ENCODE peak calls at places on chromosomes 3 and 15, in seven cellular contexts. B, H, T, K, J, I and V are unnamed samples.

GRCh38 chr3:192566706-192567290 is 160.5 kb downstream of the FGF12 start:
- DNase-seq in B (peak; percentile 45), H (peak; percentile 15), T (peak; percentile 80), K (peak; percentile 67), J (peak; percentile 56), I (peak; percentile 83), V (peak; percentile 1)

GRCh38 chr3:123642957-123643330 is 58.1 kb upstream of the HACD2 start:
- DNase-seq in B (no peak), H (no peak), T (no peak), K (no peak), J (no peak), I (no peak), V (no peak)

GRCh38 chr15:29921130-29921601 is 98.9 kb upstream of the TJP1 start:
- DNase-seq in B (peak; percentile 18), H (no peak), T (no peak), K (no peak), J (no peak), I (no peak), V (no peak)

GRCh38 chr15:35305906-35306305 is 220.8 kb upstream of the NANOGP8 start:
- DNase-seq in B (no peak), H (no peak), T (no peak), K (peak; percentile 90), J (no peak), I (no peak), V (no peak)

GRCh38 chr15:42360535-42361112 is 1.3 kb downstream of the CAPN3 start:
- DNase-seq in B (no peak), H (no peak), T (no peak), K (no peak), J (no peak), I (no peak), V (no peak)

GRCh38 chr3:107432013-107432515 is 54.8 kb downstream of the CCDC54 start:
- DNase-seq in B (no peak), H (no peak), T (peak; percentile 29), K (no peak), J (no peak), I (no peak), V (no peak)

GRCh38 chr15:64857421-64857820 is 15.7 kb downstream of the PLEKHO2 start:
- DNase-seq in B (no peak), H (no peak), T (peak; percentile 2), K (peak; percentile 70), J (no peak), I (no peak), V (no peak)

GRCh38 chr15:82901114-82901805 is 51.3 kb downstream of the HOMER2 start:
- DNase-seq in B (peak; percentile 49), H (no peak), T (no peak), K (no peak), J (no peak), I (no peak), V (no peak)

GRCh38 chr3:129794319-129795201 is 99.0 kb downstream of the TMCC1 start:
- DNase-seq in B (peak; percentile 22), H (no peak), T (peak; percentile 87), K (peak; percentile 10), J (peak; percentile 56), I (peak; percentile 68), V (no peak)

GRCh38 chr3:32821686-32822296 is 4.0 kb downstream of the TRIM71 start:
- DNase-seq in B (no peak), H (no peak), T (peak; percentile 81), K (no peak), J (no peak), I (peak; percentile 15), V (no peak)

GRCh38 chr3:54954019-54954418 is 26.2 kb upstream of the LRTM1 start:
- DNase-seq in B (no peak), H (no peak), T (peak; percentile 20), K (peak; percentile 86), J (no peak), I (no peak), V (no peak)

GRCh38 chr3:116083686-116084085 is 361.6 kb downstream of the LSAMP start:
- DNase-seq in B (no peak), H (no peak), T (no peak), K (no peak), J (no peak), I (no peak), V (no peak)

DNA sequence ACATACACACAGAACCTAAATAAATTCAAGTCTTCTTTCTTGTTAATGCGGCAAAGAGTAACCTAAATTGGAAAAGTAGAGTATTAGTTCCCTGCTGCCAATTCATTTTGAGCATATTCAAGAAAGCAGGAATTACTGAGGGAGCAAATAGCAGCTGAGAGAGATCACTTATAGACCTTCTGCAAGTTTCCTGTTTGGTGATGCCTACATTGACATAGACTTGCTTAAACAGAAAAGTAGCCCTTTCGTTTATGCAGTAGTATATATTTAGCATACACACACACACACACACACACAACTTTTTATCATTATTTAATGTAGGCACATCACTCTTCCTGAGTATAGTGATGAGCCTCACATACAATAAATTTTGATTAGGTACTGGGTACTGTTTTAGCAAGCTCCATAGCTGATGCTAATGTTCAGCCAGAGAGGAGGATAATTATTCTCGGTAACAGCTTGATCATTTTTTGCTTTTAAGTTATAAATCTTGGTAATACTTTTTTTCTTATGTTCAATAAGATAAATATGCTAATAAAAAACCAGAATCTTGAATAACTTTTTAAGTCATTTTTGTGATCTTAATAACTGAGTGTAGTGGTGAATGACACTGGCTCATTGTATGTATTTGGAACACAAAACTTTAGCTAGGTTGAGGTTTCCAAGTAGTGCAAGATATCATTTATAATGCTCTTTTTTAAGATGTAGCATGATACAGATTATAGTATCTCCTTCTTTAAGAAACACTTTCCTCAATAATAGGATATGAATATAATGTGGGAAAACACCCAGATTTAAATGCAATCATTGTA is 174.7 kb downstream of the MBNL1 start:
- DNase-seq in B (no peak), H (no peak), T (no peak), K (peak; percentile 49), J (no peak), I (no peak), V (no peak)
- H3K27ac ChIP-seq in B (no peak overlapping the region), H (no peak overlapping the region), T (no peak overlapping the region), K (no peak overlapping the region), J (no peak overlapping the region), I (no peak overlapping the region), V (peak overlapping the region; percentile 12)

DNA sequence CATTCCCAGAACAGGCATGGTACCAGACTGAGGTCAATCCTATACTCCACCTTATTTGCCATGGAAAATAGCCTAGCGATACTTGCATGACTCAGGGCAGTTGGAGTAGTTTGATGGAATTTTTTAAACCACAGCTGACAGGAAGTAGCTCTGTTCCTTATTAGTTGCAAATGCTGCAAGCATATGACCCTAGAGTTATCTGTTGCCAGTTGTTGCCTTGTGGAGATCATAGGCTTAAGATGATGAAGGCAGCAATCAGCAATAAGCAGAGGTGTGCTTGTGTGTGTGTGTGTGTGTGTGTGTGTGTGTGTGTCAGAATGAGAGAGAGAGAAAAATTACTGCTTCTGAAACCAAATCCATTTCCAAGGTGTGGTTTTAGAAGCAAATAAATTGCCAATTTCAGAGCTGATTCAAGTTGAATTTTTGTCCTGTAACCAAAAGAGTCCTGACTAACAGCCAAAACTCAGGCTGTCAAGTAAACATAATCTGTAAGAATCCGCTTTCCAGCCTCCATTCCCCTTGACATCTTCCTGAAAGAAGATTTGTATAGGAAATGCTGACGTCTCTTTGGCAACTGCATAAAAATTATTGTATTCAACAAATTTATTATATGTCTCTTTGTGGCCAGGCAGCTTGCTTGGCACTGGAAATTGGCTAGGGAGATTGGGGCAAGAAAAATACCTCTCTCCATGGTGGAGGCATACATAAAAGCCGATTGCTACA is 141.2 kb downstream of the SERPINI1 start:
- DNase-seq in B (no peak), H (no peak), T (no peak), K (peak; percentile 85), J (no peak), I (no peak), V (no peak)
- H3K27ac ChIP-seq in B (no peak overlapping the region), H (no peak overlapping the region), T (no peak overlapping the region), K (no peak overlapping the region), J (no peak overlapping the region), I (no peak overlapping the region), V (peak overlapping the region; percentile 53)

GRCh38 chr3:48187579-48188265 is 495 bp downstream of the CDC25A start:
- DNase-seq in B (no peak), H (peak; percentile 12), T (no peak), K (no peak), J (peak; percentile 11), I (no peak), V (peak; percentile 19)

GRCh38 chr3:48189321-48189720 is 1.1 kb upstream of the CDC25A start:
- DNase-seq in B (no peak), H (no peak), T (no peak), K (no peak), J (no peak), I (no peak), V (no peak)

GRCh38 chr3:48188266-48189201 is at the start of gene CDC25A:
- DNase-seq in B (peak; percentile 99), H (peak; percentile 87), T (peak; percentile 99), K (peak; percentile 99), J (peak; percentile 98), I (peak; percentile 97), V (peak; percentile 76)

GRCh38 chr3:48185129-48185528 is 3.1 kb downstream of the CDC25A start:
- DNase-seq in B (no peak), H (no peak), T (no peak), K (no peak), J (no peak), I (no peak), V (no peak)

DNA sequence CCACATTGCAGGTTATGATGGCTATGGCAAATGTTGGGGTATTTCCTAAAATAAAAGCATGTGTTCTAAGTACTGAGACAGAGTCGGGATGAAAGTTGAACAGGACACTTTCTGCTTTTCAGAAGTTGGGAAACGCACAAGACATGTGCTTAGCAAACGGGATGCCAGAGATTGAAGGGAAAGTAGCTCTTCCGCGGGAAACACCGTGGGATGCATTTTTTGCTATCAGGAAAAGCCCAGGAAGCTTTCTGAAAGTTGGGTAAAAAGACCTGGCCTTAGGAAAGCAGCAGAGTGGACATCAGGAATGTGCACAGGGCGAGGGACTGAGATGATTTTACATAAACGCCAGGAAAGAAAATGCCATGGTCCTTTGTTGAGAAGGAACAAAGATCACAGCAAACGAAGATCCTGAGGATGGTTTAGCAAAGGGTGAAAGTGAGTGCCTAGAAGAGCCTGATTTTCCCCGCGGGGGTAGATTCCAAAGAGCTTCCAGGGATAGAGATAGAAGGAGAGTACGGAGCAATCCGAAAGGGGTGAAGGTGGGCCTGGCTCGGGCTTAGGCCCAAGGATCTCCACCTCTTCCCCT is 1.1 kb downstream of the CDC25A start:
- DNase-seq in B (no peak), H (no peak), T (peak; percentile 38), K (peak; percentile 44), J (no peak), I (no peak), V (no peak)
- H3K27ac ChIP-seq in B (peak overlapping the region; percentile 78), H (peak overlapping the region; percentile 36), T (no peak overlapping the region), K (peak overlapping the region; percentile 6), J (no peak overlapping the region), I (peak overlapping the region; percentile 81), V (peak overlapping the region; percentile 76)

GRCh38 chr15:66269326-66270090 is 16.0 kb upstream of the MEGF11 start:
- DNase-seq in B (no peak), H (no peak), T (peak; percentile 38), K (peak; percentile 72), J (no peak), I (no peak), V (no peak)

GRCh38 chr15:66261056-66261455 is 7.5 kb upstream of the MEGF11 start:
- DNase-seq in B (no peak), H (no peak), T (no peak), K (no peak), J (no peak), I (peak; percentile 65), V (no peak)

DNA sequence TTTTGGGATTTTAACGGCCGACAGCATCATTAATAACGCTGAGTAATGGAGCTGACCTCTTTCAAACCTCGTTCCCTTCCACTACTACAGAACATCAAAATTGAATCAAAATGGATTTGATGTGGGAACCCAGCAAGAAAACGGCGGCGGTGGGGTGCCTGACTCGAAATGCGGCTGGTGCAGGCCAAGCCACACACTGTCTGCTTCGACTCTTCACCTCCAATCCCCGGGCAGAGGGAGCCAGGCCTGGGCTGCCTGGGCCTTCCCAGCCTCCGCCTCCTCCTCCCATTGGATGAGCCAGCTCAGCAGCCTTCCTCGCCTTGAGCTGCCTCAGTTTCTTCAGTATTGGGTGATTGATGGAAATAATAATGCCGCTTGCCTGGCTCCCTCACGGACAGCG is 11.3 kb upstream of the MEGF11 start:
- DNase-seq in B (no peak), H (no peak), T (no peak), K (no peak), J (no peak), I (no peak), V (no peak)
- H3K27ac ChIP-seq in B (no peak overlapping the region), H (no peak overlapping the region), T (no peak overlapping the region), K (no peak overlapping the region), J (no peak overlapping the region), I (no peak overlapping the region), V (no peak overlapping the region)